ENCODE peak calls at places on chromosome 7, in six cellular contexts. One of them, this sample, is unnamed.

GRCh38 chr7:142383826-142384507 is 126.1 kb upstream of the PRSS58 start:
- DNase-seq in BE2C: no peak
- DNase-seq in esophagus squamous epithelium: no peak
- DNase-seq in prostate gland: no peak
- DNase-seq in upper lobe of left lung: no peak
- DNase-seq in body of pancreas: no peak
- DNase-seq in this sample: no peak

GRCh38 chr7:55887786-55888185 is 530 bp downstream of the ZNF713 start:
- DNase-seq in body of pancreas: no peak
- DNase-seq in prostate gland: no peak
- DNase-seq in BE2C: no peak
- DNase-seq in upper lobe of left lung: no peak
- DNase-seq in esophagus squamous epithelium: no peak
- DNase-seq in this sample: no peak

GRCh38 chr7:27158436-27159277 is 2.2 kb upstream of the HOXA7 start:
- DNase-seq in BE2C: peak; percentile 4
- DNase-seq in upper lobe of left lung: peak; percentile 15
- DNase-seq in prostate gland: no peak
- DNase-seq in esophagus squamous epithelium: no peak
- DNase-seq in body of pancreas: peak; percentile 9
- DNase-seq in this sample: no peak

GRCh38 chr7:37921340-37921805 is 933 bp downstream of the EPDR1 start:
- DNase-seq in esophagus squamous epithelium: no peak
- DNase-seq in upper lobe of left lung: peak; percentile 67
- DNase-seq in prostate gland: no peak
- DNase-seq in body of pancreas: peak; percentile 41
- DNase-seq in BE2C: peak; percentile 37
- DNase-seq in this sample: peak; percentile 48

GRCh38 chr7:116521046-116521664 is 3.7 kb upstream of the CAV1 start:
- DNase-seq in upper lobe of left lung: no peak
- DNase-seq in prostate gland: no peak
- DNase-seq in BE2C: no peak
- DNase-seq in esophagus squamous epithelium: no peak
- DNase-seq in body of pancreas: no peak
- DNase-seq in this sample: no peak

GRCh38 chr7:11206131-11206921 is 232.7 kb downstream of the PHF14 start:
- DNase-seq in BE2C: no peak
- DNase-seq in prostate gland: no peak
- DNase-seq in upper lobe of left lung: no peak
- DNase-seq in esophagus squamous epithelium: no peak
- DNase-seq in body of pancreas: no peak
- DNase-seq in this sample: no peak

GRCh38 chr7:110921478-110922210 is 169.3 kb upstream of the LRRN3 start:
- DNase-seq in body of pancreas: no peak
- DNase-seq in upper lobe of left lung: no peak
- DNase-seq in prostate gland: no peak
- DNase-seq in esophagus squamous epithelium: no peak
- DNase-seq in BE2C: no peak
- DNase-seq in this sample: peak; percentile 37

GRCh38 chr7:138363721-138364120 is 96.3 kb upstream of the TRIM24 start:
- DNase-seq in prostate gland: no peak
- DNase-seq in esophagus squamous epithelium: no peak
- DNase-seq in upper lobe of left lung: no peak
- DNase-seq in BE2C: no peak
- DNase-seq in body of pancreas: no peak
- DNase-seq in this sample: no peak

GRCh38 chr7:105691029-105691691 is 109.9 kb upstream of the EFCAB10 start:
- DNase-seq in prostate gland: no peak
- DNase-seq in body of pancreas: no peak
- DNase-seq in upper lobe of left lung: peak; percentile 29
- DNase-seq in BE2C: no peak
- DNase-seq in esophagus squamous epithelium: no peak
- DNase-seq in this sample: peak; percentile 42

GRCh38 chr7:75963383-75963995 is 30.9 kb downstream of the TMEM120A start:
- DNase-seq in BE2C: no peak
- DNase-seq in esophagus squamous epithelium: no peak
- DNase-seq in body of pancreas: no peak
- DNase-seq in upper lobe of left lung: no peak
- DNase-seq in prostate gland: no peak
- DNase-seq in this sample: peak; percentile 67

GRCh38 chr7:111239437-111239836 is 148.5 kb downstream of the LRRN3 start:
- DNase-seq in upper lobe of left lung: no peak
- DNase-seq in esophagus squamous epithelium: no peak
- DNase-seq in BE2C: no peak
- DNase-seq in prostate gland: no peak
- DNase-seq in body of pancreas: no peak
- DNase-seq in this sample: no peak

GRCh38 chr7:52959336-52959735 is 76.1 kb upstream of the POM121L12 start:
- DNase-seq in body of pancreas: no peak
- DNase-seq in esophagus squamous epithelium: no peak
- DNase-seq in prostate gland: no peak
- DNase-seq in upper lobe of left lung: no peak
- DNase-seq in BE2C: peak; percentile 19
- DNase-seq in this sample: no peak

GRCh38 chr7:157224627-157225026 is 85.9 kb downstream of the UBE3C start:
- DNase-seq in prostate gland: no peak
- DNase-seq in esophagus squamous epithelium: no peak
- DNase-seq in body of pancreas: no peak
- DNase-seq in upper lobe of left lung: no peak
- DNase-seq in BE2C: no peak
- DNase-seq in this sample: peak; percentile 60

GRCh38 chr7:100799037-100799896 is 28.1 kb downstream of the EPHB4 start:
- DNase-seq in esophagus squamous epithelium: no peak
- DNase-seq in upper lobe of left lung: peak; percentile 71
- DNase-seq in BE2C: peak; percentile 69
- DNase-seq in prostate gland: peak; percentile 61
- DNase-seq in body of pancreas: peak; percentile 79
- DNase-seq in this sample: peak; percentile 82

GRCh38 chr7:39540320-39540719 is 25.9 kb upstream of the YAE1 start:
- DNase-seq in esophagus squamous epithelium: no peak
- DNase-seq in body of pancreas: no peak
- DNase-seq in upper lobe of left lung: no peak
- DNase-seq in BE2C: no peak
- DNase-seq in prostate gland: no peak
- DNase-seq in this sample: no peak

GRCh38 chr7:156988605-156989185 is 21.8 kb downstream of the MNX1 start:
- DNase-seq in BE2C: no peak
- DNase-seq in prostate gland: no peak
- DNase-seq in body of pancreas: no peak
- DNase-seq in esophagus squamous epithelium: no peak
- DNase-seq in upper lobe of left lung: no peak
- DNase-seq in this sample: peak; percentile 45

GRCh38 chr7:105035349-105035748 is 21.3 kb downstream of the KMT2E start:
- DNase-seq in upper lobe of left lung: no peak
- DNase-seq in esophagus squamous epithelium: no peak
- DNase-seq in prostate gland: no peak
- DNase-seq in BE2C: no peak
- DNase-seq in body of pancreas: no peak
- DNase-seq in this sample: no peak

GRCh38 chr7:112453505-112454171 is 3.4 kb downstream of the IFRD1 start:
- DNase-seq in upper lobe of left lung: no peak
- DNase-seq in BE2C: no peak
- DNase-seq in body of pancreas: no peak
- DNase-seq in esophagus squamous epithelium: no peak
- DNase-seq in prostate gland: no peak
- DNase-seq in this sample: peak; percentile 65

GRCh38 chr7:21086688-21087087 is 300.0 kb upstream of the SP8 start:
- DNase-seq in body of pancreas: peak; percentile 26
- DNase-seq in prostate gland: peak; percentile 78
- DNase-seq in upper lobe of left lung: no peak
- DNase-seq in esophagus squamous epithelium: no peak
- DNase-seq in BE2C: no peak
- DNase-seq in this sample: no peak

GRCh38 chr7:98119257-98119918 is 12.7 kb downstream of the LMTK2 start:
- DNase-seq in body of pancreas: no peak
- DNase-seq in upper lobe of left lung: peak; percentile 46
- DNase-seq in BE2C: no peak
- DNase-seq in prostate gland: no peak
- DNase-seq in esophagus squamous epithelium: no peak
- DNase-seq in this sample: peak; percentile 67

GRCh38 chr7:39304178-39304577 is 262.0 kb upstream of the YAE1 start:
- DNase-seq in upper lobe of left lung: no peak
- DNase-seq in esophagus squamous epithelium: no peak
- DNase-seq in BE2C: no peak
- DNase-seq in body of pancreas: no peak
- DNase-seq in prostate gland: no peak
- DNase-seq in this sample: no peak

GRCh38 chr7:99121496-99122021 is 22.3 kb downstream of the SMURF1 start:
- DNase-seq in esophagus squamous epithelium: no peak
- DNase-seq in body of pancreas: no peak
- DNase-seq in prostate gland: no peak
- DNase-seq in upper lobe of left lung: no peak
- DNase-seq in BE2C: no peak
- DNase-seq in this sample: peak; percentile 24

GRCh38 chr7:149218469-149219420 is 20.7 kb upstream of the ZNF212 start:
- DNase-seq in BE2C: no peak
- DNase-seq in body of pancreas: no peak
- DNase-seq in esophagus squamous epithelium: no peak
- DNase-seq in upper lobe of left lung: no peak
- DNase-seq in prostate gland: no peak
- DNase-seq in this sample: no peak

GRCh38 chr7:155458317-155459132 is 596 bp downstream of the EN2 start:
- DNase-seq in upper lobe of left lung: no peak
- DNase-seq in body of pancreas: no peak
- DNase-seq in esophagus squamous epithelium: no peak
- DNase-seq in prostate gland: no peak
- DNase-seq in BE2C: no peak
- DNase-seq in this sample: no peak

DNA sequence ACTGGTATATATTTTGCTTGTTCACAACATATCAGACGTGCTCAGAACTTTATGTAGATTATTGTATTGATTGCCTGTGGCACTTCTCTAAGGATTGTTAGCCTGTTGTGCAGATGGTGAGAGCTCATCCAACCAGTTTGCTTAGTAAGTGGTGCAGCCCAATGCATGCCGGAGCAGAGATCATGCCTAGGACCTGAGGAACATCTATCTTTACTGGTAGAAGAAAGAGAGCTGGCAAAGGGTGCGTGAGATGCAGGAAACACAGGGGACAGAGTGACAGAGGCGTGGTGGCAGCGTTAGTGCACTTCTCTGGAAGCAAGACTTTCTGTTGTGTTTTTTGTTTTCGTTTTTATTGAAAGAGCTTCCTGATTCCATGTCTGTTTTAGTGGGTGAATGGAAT is 35.9 kb downstream of the CCM2 start:
- DNase-seq in prostate gland: peak; percentile 14
- DNase-seq in upper lobe of left lung: no peak
- DNase-seq in esophagus squamous epithelium: no peak
- DNase-seq in body of pancreas: no peak
- DNase-seq in BE2C: no peak
- DNase-seq in this sample: no peak
- H3K4me3 ChIP-seq in prostate gland: no peak overlapping the region
- H3K4me3 ChIP-seq in upper lobe of left lung: no peak overlapping the region
- H3K4me3 ChIP-seq in esophagus squamous epithelium: no peak overlapping the region
- H3K4me3 ChIP-seq in body of pancreas: no peak overlapping the region
- H3K4me3 ChIP-seq in BE2C: no peak overlapping the region
- H3K4me3 ChIP-seq in this sample: no peak overlapping the region

GRCh38 chr7:65250697-65251395 is 122.8 kb upstream of the ZNF92 start:
- DNase-seq in body of pancreas: no peak
- DNase-seq in esophagus squamous epithelium: no peak
- DNase-seq in upper lobe of left lung: no peak
- DNase-seq in prostate gland: no peak
- DNase-seq in BE2C: no peak
- DNase-seq in this sample: no peak

GRCh38 chr7:65250216-65250615 is 123.4 kb upstream of the ZNF92 start:
- DNase-seq in upper lobe of left lung: no peak
- DNase-seq in BE2C: no peak
- DNase-seq in prostate gland: no peak
- DNase-seq in esophagus squamous epithelium: no peak
- DNase-seq in body of pancreas: no peak
- DNase-seq in this sample: no peak

GRCh38 chr7:65251851-65252620 is 121.6 kb upstream of the ZNF92 start:
- DNase-seq in upper lobe of left lung: peak; percentile 87
- DNase-seq in prostate gland: peak; percentile 14
- DNase-seq in body of pancreas: peak; percentile 57
- DNase-seq in esophagus squamous epithelium: no peak
- DNase-seq in BE2C: peak; percentile 79
- DNase-seq in this sample: peak; percentile 80

GRCh38 chr7:65254061-65254460 is 119.6 kb upstream of the ZNF92 start:
- DNase-seq in prostate gland: no peak
- DNase-seq in body of pancreas: no peak
- DNase-seq in esophagus squamous epithelium: no peak
- DNase-seq in BE2C: no peak
- DNase-seq in upper lobe of left lung: no peak
- DNase-seq in this sample: no peak
- H3K4me3 ChIP-seq in prostate gland: no peak overlapping the region
- H3K4me3 ChIP-seq in body of pancreas: no peak overlapping the region
- H3K4me3 ChIP-seq in esophagus squamous epithelium: no peak overlapping the region
- H3K4me3 ChIP-seq in BE2C: no peak overlapping the region
- H3K4me3 ChIP-seq in upper lobe of left lung: no peak overlapping the region
- H3K4me3 ChIP-seq in this sample: no peak overlapping the region

DNA sequence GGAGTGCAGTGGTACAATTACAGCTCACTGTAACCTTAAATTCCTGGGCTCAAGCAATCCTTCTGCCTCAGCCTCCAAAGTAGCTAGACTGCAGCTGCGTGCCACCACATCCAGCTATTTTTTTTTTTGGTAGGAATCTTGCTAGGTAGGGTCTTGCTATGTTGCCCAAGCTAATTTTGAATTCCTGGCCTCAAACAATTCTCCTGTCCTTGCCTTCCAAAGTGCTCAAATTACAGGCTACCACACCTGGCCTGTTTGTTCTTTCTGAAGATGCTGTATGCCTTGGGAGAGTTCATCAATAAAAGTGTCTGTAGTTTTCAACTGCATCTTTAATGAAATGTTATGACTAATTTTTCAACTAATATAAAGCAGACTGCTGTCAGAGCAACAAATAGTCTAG is 452 bp downstream of the SAMD9 start:
- DNase-seq in upper lobe of left lung: no peak
- DNase-seq in BE2C: no peak
- DNase-seq in esophagus squamous epithelium: no peak
- DNase-seq in body of pancreas: no peak
- DNase-seq in prostate gland: no peak
- DNase-seq in this sample: no peak
- H3K4me3 ChIP-seq in upper lobe of left lung: peak overlapping the region; percentile 55
- H3K4me3 ChIP-seq in BE2C: no peak overlapping the region
- H3K4me3 ChIP-seq in esophagus squamous epithelium: peak overlapping the region; percentile 63
- H3K4me3 ChIP-seq in body of pancreas: no peak overlapping the region
- H3K4me3 ChIP-seq in prostate gland: peak overlapping the region; percentile 26
- H3K4me3 ChIP-seq in this sample: no peak overlapping the region

GRCh38 chr7:69813637-69814240 is 215.5 kb downstream of the AUTS2 start:
- DNase-seq in upper lobe of left lung: no peak
- DNase-seq in prostate gland: no peak
- DNase-seq in BE2C: no peak
- DNase-seq in esophagus squamous epithelium: no peak
- DNase-seq in body of pancreas: no peak
- DNase-seq in this sample: no peak
- H3K4me3 ChIP-seq in upper lobe of left lung: no peak overlapping the region
- H3K4me3 ChIP-seq in prostate gland: no peak overlapping the region
- H3K4me3 ChIP-seq in BE2C: no peak overlapping the region
- H3K4me3 ChIP-seq in esophagus squamous epithelium: no peak overlapping the region
- H3K4me3 ChIP-seq in body of pancreas: no peak overlapping the region
- H3K4me3 ChIP-seq in this sample: no peak overlapping the region

GRCh38 chr7:31052504-31052840 is 364 bp downstream of the ADCYAP1R1 start:
- DNase-seq in BE2C: no peak
- DNase-seq in body of pancreas: no peak
- DNase-seq in esophagus squamous epithelium: no peak
- DNase-seq in upper lobe of left lung: no peak
- DNase-seq in prostate gland: no peak
- DNase-seq in this sample: no peak
- H3K4me3 ChIP-seq in BE2C: peak overlapping the region; percentile 51
- H3K4me3 ChIP-seq in body of pancreas: no peak overlapping the region
- H3K4me3 ChIP-seq in esophagus squamous epithelium: peak overlapping the region; percentile 61
- H3K4me3 ChIP-seq in upper lobe of left lung: peak overlapping the region; percentile 34
- H3K4me3 ChIP-seq in prostate gland: peak overlapping the region; percentile 32
- H3K4me3 ChIP-seq in this sample: peak overlapping the region; percentile 43

GRCh38 chr7:74454059-74454947 is 597 bp downstream of the GTF2IRD1 start:
- DNase-seq in body of pancreas: peak; percentile 48
- DNase-seq in BE2C: peak; percentile 52
- DNase-seq in upper lobe of left lung: no peak
- DNase-seq in esophagus squamous epithelium: no peak
- DNase-seq in prostate gland: peak; percentile 29
- DNase-seq in this sample: no peak
- H3K4me3 ChIP-seq in body of pancreas: peak overlapping the region; percentile 52
- H3K4me3 ChIP-seq in BE2C: peak overlapping the region; percentile 71
- H3K4me3 ChIP-seq in upper lobe of left lung: peak overlapping the region; percentile 71
- H3K4me3 ChIP-seq in esophagus squamous epithelium: peak overlapping the region; percentile 80
- H3K4me3 ChIP-seq in prostate gland: peak overlapping the region; percentile 85
- H3K4me3 ChIP-seq in this sample: peak overlapping the region; percentile 76

This sample was measured in cardiac muscle cell.